ENCODE peak calls at places on chromosome 22, in seven cellular contexts. One of them, this sample, is unnamed.

GRCh38 chr22:42033263-42034181 is 34.9 kb downstream of the WBP2NL start:
- DNase-seq in uterus: no peak
- DNase-seq in heart left ventricle: no peak
- DNase-seq in AG04450: no peak
- DNase-seq in BJ: no peak
- DNase-seq in NB4: peak
- DNase-seq in AG09309: no peak
- DNase-seq in this sample: no peak

GRCh38 chr22:28793976-28794584 is 6.3 kb downstream of the XBP1 start:
- DNase-seq in uterus: no peak
- DNase-seq in heart left ventricle: no peak
- DNase-seq in AG04450: no peak
- DNase-seq in BJ: no peak
- DNase-seq in NB4: no peak
- DNase-seq in AG09309: no peak
- DNase-seq in this sample: no peak

GRCh38 chr22:18056802-18057474 is 20.9 kb upstream of the PEX26 start:
- DNase-seq in uterus: no peak
- DNase-seq in heart left ventricle: no peak
- DNase-seq in AG04450: no peak
- DNase-seq in BJ: no peak
- DNase-seq in NB4: no peak
- DNase-seq in AG09309: no peak
- DNase-seq in this sample: peak

GRCh38 chr22:49093192-49093880 is 734.3 kb downstream of the BRD1 start:
- DNase-seq in uterus: no peak
- DNase-seq in heart left ventricle: no peak
- DNase-seq in AG04450: no peak
- DNase-seq in BJ: no peak
- DNase-seq in NB4: no peak
- DNase-seq in AG09309: no peak
- DNase-seq in this sample: no peak

GRCh38 chr22:22165936-22166710 is 78.5 kb upstream of the VPREB1 start:
- DNase-seq in uterus: no peak
- DNase-seq in heart left ventricle: no peak
- DNase-seq in AG04450: no peak
- DNase-seq in BJ: no peak
- DNase-seq in NB4: no peak
- DNase-seq in AG09309: no peak
- DNase-seq in this sample: no peak

GRCh38 chr22:36162127-36163034 is 1.8 kb upstream of the APOL3 start:
- DNase-seq in uterus: no peak
- DNase-seq in heart left ventricle: no peak
- DNase-seq in AG04450: no peak
- DNase-seq in BJ: no peak
- DNase-seq in NB4: peak
- DNase-seq in AG09309: no peak
- DNase-seq in this sample: peak

GRCh38 chr22:30078320-30079311 is 1.6 kb upstream of the HORMAD2 start:
- DNase-seq in uterus: no peak
- DNase-seq in heart left ventricle: no peak
- DNase-seq in AG04450: no peak
- DNase-seq in BJ: no peak
- DNase-seq in NB4: peak
- DNase-seq in AG09309: no peak
- DNase-seq in this sample: peak

GRCh38 chr22:26656896-26657851 is at the start of gene MIAT:
- DNase-seq in uterus: no peak
- DNase-seq in heart left ventricle: no peak
- DNase-seq in AG04450: no peak
- DNase-seq in BJ: no peak
- DNase-seq in NB4: no peak
- DNase-seq in AG09309: no peak
- DNase-seq in this sample: no peak

GRCh38 chr22:40666151-40666848 is 13.0 kb upstream of the MCHR1 start:
- DNase-seq in uterus: peak
- DNase-seq in heart left ventricle: peak
- DNase-seq in AG04450: no peak
- DNase-seq in BJ: peak
- DNase-seq in NB4: no peak
- DNase-seq in AG09309: peak
- DNase-seq in this sample: no peak

GRCh38 chr22:41048791-41049717 is 43.3 kb upstream of the EP300 start:
- DNase-seq in uterus: peak
- DNase-seq in heart left ventricle: peak
- DNase-seq in AG04450: peak
- DNase-seq in BJ: peak
- DNase-seq in NB4: no peak
- DNase-seq in AG09309: peak
- DNase-seq in this sample: no peak

GRCh38 chr22:43066844-43067385 is 22.3 kb downstream of the TTLL1 start:
- DNase-seq in uterus: no peak
- DNase-seq in heart left ventricle: no peak
- DNase-seq in AG04450: no peak
- DNase-seq in BJ: no peak
- DNase-seq in NB4: no peak
- DNase-seq in AG09309: peak
- DNase-seq in this sample: no peak

GRCh38 chr22:28716686-28717085 is 24.9 kb downstream of the CHEK2 start:
- DNase-seq in uterus: no peak
- DNase-seq in heart left ventricle: no peak
- DNase-seq in AG04450: no peak
- DNase-seq in BJ: no peak
- DNase-seq in NB4: no peak
- DNase-seq in AG09309: no peak
- DNase-seq in this sample: no peak

GRCh38 chr22:26669060-26669481 is 11.7 kb downstream of the MIAT start:
- DNase-seq in uterus: no peak
- DNase-seq in heart left ventricle: no peak
- DNase-seq in AG04450: no peak
- DNase-seq in BJ: no peak
- DNase-seq in NB4: peak
- DNase-seq in AG09309: no peak
- DNase-seq in this sample: no peak

GRCh38 chr22:38021201-38021600 is 36.0 kb upstream of the PICK1 start:
- DNase-seq in uterus: no peak
- DNase-seq in heart left ventricle: no peak
- DNase-seq in AG04450: no peak
- DNase-seq in BJ: no peak
- DNase-seq in NB4: no peak
- DNase-seq in AG09309: no peak
- DNase-seq in this sample: no peak

GRCh38 chr22:37267128-37267587 is 15.2 kb upstream of the CYTH4 start:
- DNase-seq in uterus: no peak
- DNase-seq in heart left ventricle: peak
- DNase-seq in AG04450: no peak
- DNase-seq in BJ: no peak
- DNase-seq in NB4: peak
- DNase-seq in AG09309: no peak
- DNase-seq in this sample: no peak

GRCh38 chr22:21622624-21623401 is 7.0 kb downstream of the YDJC start:
- DNase-seq in uterus: no peak
- DNase-seq in heart left ventricle: no peak
- DNase-seq in AG04450: no peak
- DNase-seq in BJ: no peak
- DNase-seq in NB4: no peak
- DNase-seq in AG09309: no peak
- DNase-seq in this sample: no peak

GRCh38 chr22:49103314-49104052 is 724.2 kb downstream of the BRD1 start:
- DNase-seq in uterus: no peak
- DNase-seq in heart left ventricle: no peak
- DNase-seq in AG04450: no peak
- DNase-seq in BJ: no peak
- DNase-seq in NB4: no peak
- DNase-seq in AG09309: no peak
- DNase-seq in this sample: no peak

GRCh38 chr22:19177164-19178064 is 1.1 kb downstream of the SLC25A1 start:
- DNase-seq in uterus: no peak
- DNase-seq in heart left ventricle: no peak
- DNase-seq in AG04450: no peak
- DNase-seq in BJ: no peak
- DNase-seq in NB4: no peak
- DNase-seq in AG09309: no peak
- DNase-seq in this sample: no peak

GRCh38 chr22:27667121-27667843 is 134.3 kb downstream of the MN1 start:
- DNase-seq in uterus: peak
- DNase-seq in heart left ventricle: peak
- DNase-seq in AG04450: no peak
- DNase-seq in BJ: no peak
- DNase-seq in NB4: peak
- DNase-seq in AG09309: no peak
- DNase-seq in this sample: no peak

GRCh38 chr22:28983788-28984441 is 77.7 kb downstream of the C22orf31 start:
- DNase-seq in uterus: no peak
- DNase-seq in heart left ventricle: no peak
- DNase-seq in AG04450: no peak
- DNase-seq in BJ: no peak
- DNase-seq in NB4: peak
- DNase-seq in AG09309: no peak
- DNase-seq in this sample: no peak

GRCh38 chr22:24153959-24154358 is 27.3 kb upstream of the SUSD2 start:
- DNase-seq in uterus: no peak
- DNase-seq in heart left ventricle: no peak
- DNase-seq in AG04450: no peak
- DNase-seq in BJ: no peak
- DNase-seq in NB4: no peak
- DNase-seq in AG09309: no peak
- DNase-seq in this sample: no peak

DNA sequence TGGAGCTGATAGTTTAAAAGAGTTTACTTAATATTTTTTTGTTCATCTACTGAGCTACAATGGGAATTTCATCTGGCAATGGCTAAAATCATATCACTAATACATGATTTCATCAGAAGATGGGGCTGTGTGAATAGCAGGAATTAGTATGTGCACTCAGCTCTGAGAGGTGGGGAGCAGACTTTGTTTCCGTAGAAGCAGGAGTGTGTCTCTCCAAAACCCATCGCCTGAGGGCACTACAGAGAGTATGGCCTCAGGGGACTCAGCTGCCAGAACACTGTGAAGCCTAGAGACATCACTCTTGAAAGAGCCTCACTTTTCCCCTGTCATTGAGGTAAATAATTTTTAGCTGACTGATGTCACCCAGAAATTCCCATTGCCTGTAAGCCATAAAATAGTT is 261.4 kb upstream of the ISX start:
- DNase-seq in uterus: no peak
- DNase-seq in heart left ventricle: no peak
- DNase-seq in AG04450: no peak
- DNase-seq in BJ: no peak
- DNase-seq in NB4: peak
- DNase-seq in AG09309: no peak
- DNase-seq in this sample: no peak
- TF ChIP-seq CTCF in uterus: no peak
- TF ChIP-seq CTCF in heart left ventricle: no peak
- TF ChIP-seq CTCF in AG04450: no peak
- TF ChIP-seq CTCF in BJ: no peak
- TF ChIP-seq CTCF in NB4: peak
- TF ChIP-seq CTCF in AG09309: no peak
- TF ChIP-seq CTCF in this sample: peak

GRCh38 chr22:35138521-35138920 is 72.6 kb downstream of the ISX start:
- DNase-seq in uterus: no peak
- DNase-seq in heart left ventricle: no peak
- DNase-seq in AG04450: no peak
- DNase-seq in BJ: no peak
- DNase-seq in NB4: no peak
- DNase-seq in AG09309: no peak
- DNase-seq in this sample: no peak

GRCh38 chr22:35135165-35135564 is 69.2 kb downstream of the ISX start:
- DNase-seq in uterus: no peak
- DNase-seq in heart left ventricle: no peak
- DNase-seq in AG04450: no peak
- DNase-seq in BJ: no peak
- DNase-seq in NB4: no peak
- DNase-seq in AG09309: no peak
- DNase-seq in this sample: no peak

GRCh38 chr22:35140879-35141745 is 75.2 kb downstream of the ISX start:
- DNase-seq in uterus: no peak
- DNase-seq in heart left ventricle: no peak
- DNase-seq in AG04450: no peak
- DNase-seq in BJ: no peak
- DNase-seq in NB4: peak
- DNase-seq in AG09309: no peak
- DNase-seq in this sample: no peak
- TF ChIP-seq CTCF in uterus: no peak
- TF ChIP-seq CTCF in heart left ventricle: no peak
- TF ChIP-seq CTCF in AG04450: no peak
- TF ChIP-seq CTCF in BJ: no peak
- TF ChIP-seq CTCF in NB4: peak
- TF ChIP-seq CTCF in AG09309: no peak
- TF ChIP-seq CTCF in this sample: peak

GRCh38 chr22:39242389-39242808 is 2.4 kb downstream of the PDGFB start:
- DNase-seq in uterus: no peak
- DNase-seq in heart left ventricle: no peak
- DNase-seq in AG04450: no peak
- DNase-seq in BJ: no peak
- DNase-seq in NB4: no peak
- DNase-seq in AG09309: no peak
- DNase-seq in this sample: no peak

GRCh38 chr22:39243443-39244072 is 1.2 kb downstream of the PDGFB start:
- DNase-seq in uterus: no peak
- DNase-seq in heart left ventricle: no peak
- DNase-seq in AG04450: no peak
- DNase-seq in BJ: no peak
- DNase-seq in NB4: no peak
- DNase-seq in AG09309: no peak
- DNase-seq in this sample: no peak

GRCh38 chr22:39244073-39244495 is 698 bp downstream of the PDGFB start:
- DNase-seq in uterus: no peak
- DNase-seq in heart left ventricle: no peak
- DNase-seq in AG04450: no peak
- DNase-seq in BJ: no peak
- DNase-seq in NB4: no peak
- DNase-seq in AG09309: no peak
- DNase-seq in this sample: no peak

GRCh38 chr22:39241632-39242388 is 3.0 kb downstream of the PDGFB start:
- DNase-seq in uterus: no peak
- DNase-seq in heart left ventricle: no peak
- DNase-seq in AG04450: no peak
- DNase-seq in BJ: no peak
- DNase-seq in NB4: no peak
- DNase-seq in AG09309: no peak
- DNase-seq in this sample: no peak

GRCh38 chr22:39242809-39243442 is 1.9 kb downstream of the PDGFB start:
- DNase-seq in uterus: no peak
- DNase-seq in heart left ventricle: no peak
- DNase-seq in AG04450: no peak
- DNase-seq in BJ: no peak
- DNase-seq in NB4: no peak
- DNase-seq in AG09309: no peak
- DNase-seq in this sample: no peak
- TF ChIP-seq CTCF in uterus: no peak
- TF ChIP-seq CTCF in heart left ventricle: no peak
- TF ChIP-seq CTCF in AG04450: no peak
- TF ChIP-seq CTCF in BJ: no peak
- TF ChIP-seq CTCF in NB4: no peak
- TF ChIP-seq CTCF in AG09309: no peak
- TF ChIP-seq CTCF in this sample: no peak

DNA sequence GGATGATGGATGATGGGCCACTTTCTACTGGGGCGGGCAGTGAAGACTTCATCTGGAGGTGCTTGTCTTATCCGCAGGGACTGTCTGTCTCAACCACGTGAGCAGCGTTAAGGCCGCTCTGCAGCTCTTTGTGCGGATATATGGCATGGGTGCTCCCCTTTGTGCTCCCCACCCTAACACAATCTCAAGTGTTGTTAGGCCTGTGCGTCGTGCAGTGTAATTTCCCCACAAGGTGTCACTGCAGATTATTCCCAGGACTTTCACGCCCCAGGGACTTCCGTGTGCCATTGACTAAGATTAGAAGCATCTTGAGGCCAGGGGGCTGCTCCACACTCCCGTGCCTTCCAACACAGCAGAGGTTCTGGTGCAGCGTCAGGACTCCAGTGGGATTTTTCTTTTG is 65.3 kb downstream of the TBC1D22A start:
- DNase-seq in uterus: no peak
- DNase-seq in heart left ventricle: no peak
- DNase-seq in AG04450: no peak
- DNase-seq in BJ: no peak
- DNase-seq in NB4: no peak
- DNase-seq in AG09309: no peak
- DNase-seq in this sample: no peak
- TF ChIP-seq CTCF in uterus: no peak
- TF ChIP-seq CTCF in heart left ventricle: no peak
- TF ChIP-seq CTCF in AG04450: no peak
- TF ChIP-seq CTCF in BJ: no peak
- TF ChIP-seq CTCF in NB4: peak
- TF ChIP-seq CTCF in AG09309: peak
- TF ChIP-seq CTCF in this sample: no peak

This sample was measured in GM12864.